ENCODE peak calls at places on chromosomes 3 and 15, in five cellular contexts. T is A673, K is kidney epithelial cell, A is adrenal gland, U is Peyer's patch. P is an unnamed sample. For H3K36me3, the result is how much of the 10 kb centered on the place peaks cover.

GRCh38 chr15:66701422-66702034 is 508 bp upstream of the SMAD6 start:
- DNase-seq in T (peak), K (no peak), A (peak), U (no peak), P (peak)

GRCh38 chr3:193962986-193963683 is 172.8 kb upstream of the HES1 start:
- DNase-seq in K (no peak), U (no peak), T (no peak), A (no peak), P (no peak)

GRCh38 chr3:61538486-61538885 is 22.9 kb upstream of the PTPRG start:
- DNase-seq in K (no peak), U (no peak), T (no peak), A (no peak), P (no peak)

GRCh38 chr15:79089890-79090486 is 592 bp downstream of the RASGRF1 start:
- DNase-seq in A (no peak), T (peak), K (no peak), U (no peak), P (no peak)

GRCh38 chr15:63349156-63349555 is 32.5 kb downstream of the CA12 start:
- DNase-seq in U (no peak), K (no peak), T (no peak), A (peak), P (no peak)

GRCh38 chr3:178802259-178802658 is 266.0 kb downstream of the KCNMB2 start:
- DNase-seq in U (no peak), A (no peak), T (no peak), K (no peak), P (no peak)

GRCh38 chr3:105277656-105278055 is 89.1 kb upstream of the ALCAM start:
- DNase-seq in U (no peak), A (no peak), T (no peak), K (no peak), P (no peak)

GRCh38 chr15:56215769-56216168 is 27.9 kb downstream of the RFX7 start:
- DNase-seq in U (no peak), A (no peak), K (peak), T (peak), P (no peak)

GRCh38 chr3:181629029-181629428 is 82.7 kb upstream of the SOX2 start:
- DNase-seq in K (no peak), T (no peak), A (no peak), U (no peak), P (no peak)

GRCh38 chr15:101445562-101446526 is 43.7 kb downstream of the PCSK6 start:
- DNase-seq in T (peak), U (no peak), A (peak), K (no peak), P (no peak)

GRCh38 chr15:56339594-56339993 is 25.6 kb upstream of the TEX9 start:
- DNase-seq in T (peak), U (no peak), K (no peak), A (no peak), P (no peak)

GRCh38 chr15:45205192-45205591 is 17.4 kb upstream of the SHF start:
- DNase-seq in U (peak), T (peak), K (no peak), A (peak), P (peak)

GRCh38 chr3:119810018-119810435 is 28.1 kb downstream of the NR1I2 start:
- DNase-seq in K (no peak), T (peak), U (no peak), A (peak), P (no peak)

GRCh38 chr3:141840737-141841544 is 35.5 kb upstream of the ATP1B3 start:
- DNase-seq in K (no peak), T (no peak), U (no peak), A (no peak), P (no peak)

GRCh38 chr15:40762919-40763800 is 708 bp upstream of the GCHFR start:
- DNase-seq in A (peak), T (peak), U (peak), K (no peak), P (peak)

GRCh38 chr3:38257583-38257982 is 8.0 kb upstream of the SLC22A13 start:
- DNase-seq in T (no peak), U (no peak), A (no peak), K (no peak), P (no peak)

GRCh38 chr3:79886204-79886603 is 118.4 kb upstream of the ROBO1 start:
- DNase-seq in U (no peak), A (no peak), K (no peak), T (no peak), P (no peak)

GRCh38 chr3:10284496-10284895 is 8.3 kb downstream of the GHRL start:
- DNase-seq in T (no peak), K (no peak), A (no peak), U (no peak), P (no peak)

GRCh38 chr15:98124576-98124975 is 164.1 kb downstream of the ARRDC4 start:
- DNase-seq in T (no peak), A (no peak), K (no peak), U (no peak), P (no peak)

DNA sequence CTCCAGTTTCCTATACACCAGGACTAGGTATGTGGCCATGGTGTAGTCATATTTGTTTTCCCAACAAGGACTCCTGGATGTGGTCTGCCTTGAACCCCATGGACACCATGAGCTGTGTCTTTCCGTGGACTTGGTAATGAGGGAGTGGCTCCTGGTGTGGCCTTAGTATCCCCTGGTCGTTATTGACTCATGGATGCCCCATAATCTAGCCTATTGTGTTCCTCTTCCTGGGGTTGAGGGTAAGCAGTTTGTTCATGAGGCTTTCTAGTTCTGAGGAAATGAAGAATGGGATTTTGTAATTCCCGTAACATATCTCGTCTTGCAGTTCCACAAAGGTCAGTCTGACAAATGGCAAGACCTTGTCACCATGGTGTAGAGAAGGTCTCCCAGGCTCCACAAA is 22.5 kb downstream of the RAB7A start:
- DNase-seq in U (no peak), K (no peak), A (no peak), T (no peak), P (no peak)
- H3K36me3 ChIP-seq in U (under half), K (under half), A (under half), T (under half), P (under half)

GRCh38 chr15:80946576-80946975 is 43.0 kb downstream of the MESD start:
- DNase-seq in K (no peak), T (no peak), A (no peak), U (no peak), P (no peak)
- H3K36me3 ChIP-seq in K (under half), T (under half), A (under half), U (under half), P (under half)

GRCh38 chr15:58898150-58898680 is 35.3 kb downstream of the SLTM start:
- DNase-seq in U (no peak), A (no peak), K (no peak), T (no peak), P (no peak)

GRCh38 chr15:58903232-58903631 is 30.2 kb downstream of the SLTM start:
- DNase-seq in K (no peak), U (no peak), A (no peak), T (no peak), P (no peak)

DNA sequence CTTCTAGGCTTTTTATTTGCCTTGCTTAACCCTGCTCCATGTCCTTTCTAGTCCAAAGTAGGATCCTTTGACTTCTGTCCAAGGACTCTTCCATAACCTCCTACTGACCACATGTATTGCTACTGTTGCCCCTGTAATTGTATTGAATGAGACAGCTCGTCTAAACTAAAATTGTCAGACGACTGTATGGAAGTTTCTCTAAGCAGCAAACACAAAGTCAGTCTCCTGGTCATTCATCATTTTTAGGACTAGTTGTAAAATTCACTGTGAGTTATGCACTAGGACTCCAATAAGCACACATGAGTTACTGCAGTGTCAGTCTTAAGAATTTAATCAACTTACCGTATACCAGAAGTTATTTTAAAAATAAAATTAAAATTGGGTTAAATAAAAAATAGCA is 32.9 kb downstream of the SLTM start:
- DNase-seq in T (no peak), K (no peak), U (no peak), A (no peak), P (no peak)
- H3K36me3 ChIP-seq in T (under half), K (under half), U (under half), A (under half), P (under half)

DNA sequence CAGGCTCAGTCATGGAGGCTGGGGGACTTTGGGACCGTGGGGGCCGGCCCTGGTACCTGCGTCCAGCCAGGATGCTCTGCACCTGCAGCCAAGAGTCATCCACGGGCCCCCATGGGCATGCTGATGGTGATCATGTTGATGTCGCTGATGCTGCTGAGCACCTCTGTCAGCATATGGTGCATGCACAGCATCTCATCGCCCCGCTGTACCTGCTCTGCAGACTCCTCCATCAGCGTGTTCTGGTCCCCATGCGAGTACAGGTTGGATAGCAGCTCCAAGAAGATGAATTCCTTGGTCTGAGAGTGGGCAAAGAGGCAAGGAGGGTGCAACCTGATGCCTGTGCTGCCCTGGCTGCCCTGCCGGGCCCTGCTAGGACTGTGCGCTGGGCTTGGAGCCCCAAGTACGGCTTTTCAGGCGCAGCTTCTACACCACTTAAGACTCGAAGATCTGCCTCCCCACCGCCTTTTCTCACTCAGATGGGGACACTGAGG is 7.2 kb downstream of the RPS17 start:
- DNase-seq in A (no peak), U (no peak), T (no peak), K (no peak), P (no peak)
- H3K36me3 ChIP-seq in A (under half), U (under half), T (under half), K (under half), P (under half)

GRCh38 chr3:47855461-47856383 is 52.8 kb downstream of the DHX30 start:
- DNase-seq in U (no peak), K (no peak), A (peak), T (no peak), P (no peak)
- H3K36me3 ChIP-seq in U (under half), K (under half), A (under half), T (under half), P (under half)

GRCh38 chr3:171065732-171066131 is 39.2 kb upstream of the SLC2A2 start:
- DNase-seq in U (no peak), K (no peak), T (no peak), A (no peak), P (no peak)
- H3K36me3 ChIP-seq in U (under half), K (under half), T (under half), A (under half), P (under half)

GRCh38 chr15:77475898-77476297 is 55.2 kb downstream of the HMG20A start:
- DNase-seq in K (no peak), T (peak), U (no peak), A (no peak), P (no peak)
- H3K36me3 ChIP-seq in K (under half), T (under half), U (under half), A (under half), P (under half)

DNA sequence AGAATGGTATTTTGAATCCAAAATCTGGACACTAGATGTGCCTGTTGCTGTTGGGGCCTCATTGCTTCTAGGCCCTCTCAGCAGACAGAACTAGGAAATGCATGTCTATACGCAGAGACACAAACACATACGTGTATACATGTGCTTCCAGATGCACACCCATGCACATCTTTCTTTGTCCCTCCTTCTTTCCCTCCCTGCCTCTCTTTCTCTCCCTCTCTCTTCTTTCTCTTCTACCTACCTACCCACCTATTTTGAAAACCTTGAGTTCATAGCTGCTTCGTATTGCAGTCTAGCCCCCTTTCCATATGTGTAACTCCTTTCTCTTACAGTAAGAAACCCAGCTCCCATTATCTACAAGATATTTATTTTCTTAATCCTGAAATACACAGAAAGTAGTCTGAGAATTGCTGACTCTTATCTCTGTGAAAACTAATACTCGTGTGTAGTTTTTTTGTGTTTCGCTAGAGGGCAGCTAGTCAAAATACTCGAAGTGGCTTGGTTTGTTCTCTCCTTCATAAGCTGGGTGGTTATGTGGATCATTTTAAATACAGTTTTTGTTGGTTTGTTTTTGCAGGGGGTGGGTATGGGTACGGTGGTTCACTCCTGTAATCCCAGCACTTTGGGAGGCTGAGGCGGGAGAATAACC is 18.5 kb downstream of the RPL32 start:
- DNase-seq in U (no peak), A (no peak), T (no peak), K (no peak), P (no peak)
- H3K36me3 ChIP-seq in U (under half), A (under half), T (under half), K (under half), P (under half)

P was measured in mucosa of descending colon.